ENCODE peak calls at places on chromosomes 12 and 14, in eight cellular contexts. Q is NCI-H1417, Y is AG20443, I is aorta, S is heart left ventricle, G is HFF-Myc, F is HS-27A, E is NCI-H345. H is an unnamed sample.

GRCh38 chr14:69711065-69711464 is 55.9 kb upstream of the SRSF5 start:
- DNase-seq in E (peak; percentile 45), G (no peak), Q (peak; percentile 80), S (peak; percentile 74), F (no peak), Y (no peak), I (no peak), H (no peak)

GRCh38 chr14:74671789-74672188 is 41.1 kb downstream of the AREL1 start:
- DNase-seq in F (no peak), Y (peak; percentile 70), E (no peak), I (peak; percentile 68), Q (no peak), S (no peak), G (no peak), H (peak; percentile 85)

GRCh38 chr14:92880851-92881250 is 42.1 kb upstream of the CHGA start:
- DNase-seq in G (no peak), I (no peak), E (peak; percentile 76), Q (peak; percentile 72), S (no peak), Y (peak; percentile 74), F (no peak), H (no peak)

GRCh38 chr12:11580125-11580751 is 69.2 kb upstream of the ETV6 start:
- DNase-seq in E (no peak), Y (peak; percentile 74), I (no peak), Q (no peak), S (no peak), G (peak; percentile 37), F (peak; percentile 85), H (peak; percentile 90)

GRCh38 chr14:80310950-80311349 is 99.6 kb upstream of the DIO2 start:
- DNase-seq in Q (no peak), S (no peak), I (no peak), Y (no peak), E (no peak), G (no peak), F (no peak), H (no peak)

GRCh38 chr12:124332068-124332672 is 37.3 kb downstream of the RFLNA start:
- DNase-seq in G (no peak), Q (no peak), Y (no peak), S (no peak), F (no peak), E (no peak), I (no peak), H (no peak)

GRCh38 chr14:101083564-101084435 is 180.3 kb upstream of the RTL1 start:
- DNase-seq in G (no peak), Y (peak; percentile 5), Q (no peak), E (no peak), F (no peak), S (no peak), I (peak; percentile 70), H (no peak)

GRCh38 chr12:108446766-108447165 is 68.3 kb upstream of the FICD start:
- DNase-seq in F (no peak), I (no peak), Y (no peak), E (no peak), G (no peak), S (no peak), Q (no peak), H (no peak)

GRCh38 chr14:73744874-73745529 is 30.8 kb upstream of the PNMA1 start:
- DNase-seq in F (no peak), Y (no peak), E (no peak), Q (no peak), G (no peak), S (no peak), I (no peak), H (peak; percentile 57)

GRCh38 chr14:25400607-25401206 is 350.8 kb upstream of the STXBP6 start:
- DNase-seq in S (peak; percentile 22), E (peak; percentile 71), G (peak; percentile 30), Q (peak; percentile 81), F (no peak), Y (peak; percentile 24), I (no peak), H (no peak)

GRCh38 chr12:10590976-10591375 is 22.4 kb downstream of the MAGOHB start:
- DNase-seq in Q (no peak), F (peak; percentile 14), S (no peak), Y (no peak), E (no peak), I (no peak), G (no peak), H (no peak)

GRCh38 chr12:131713349-131713748 is 2.5 kb downstream of the SFSWAP start:
- DNase-seq in Q (no peak), I (no peak), S (no peak), G (no peak), F (no peak), E (no peak), Y (no peak), H (peak; percentile 18)

GRCh38 chr12:92107094-92107493 is 38.6 kb downstream of the BTG1 start:
- DNase-seq in Y (no peak), S (no peak), E (no peak), F (no peak), G (no peak), I (no peak), Q (no peak), H (no peak)

GRCh38 chr14:95516554-95517209 is at the start of gene SYNE3:
- DNase-seq in I (peak; percentile 90), E (peak; percentile 62), Y (peak; percentile 88), F (no peak), S (peak; percentile 76), G (no peak), Q (peak; percentile 64), H (peak; percentile 95)

GRCh38 chr14:105077649-105077995 is 12.4 kb upstream of the GPR132 start:
- DNase-seq in Q (no peak), Y (no peak), F (no peak), I (no peak), E (no peak), G (no peak), S (no peak), H (peak; percentile 76)

GRCh38 chr14:71264260-71264659 is 357.0 kb downstream of the PCNX1 start:
- DNase-seq in E (no peak), F (no peak), I (no peak), Y (no peak), Q (no peak), G (no peak), S (no peak), H (no peak)

GRCh38 chr14:69582207-69582606 is 7.5 kb upstream of the CCDC177 start:
- DNase-seq in Y (no peak), I (no peak), S (no peak), G (no peak), F (no peak), Q (no peak), E (no peak), H (no peak)

GRCh38 chr14:69484444-69485113 is at the start of gene PLEKHD1:
- DNase-seq in Y (no peak), Q (peak; percentile 80), F (no peak), S (no peak), G (no peak), I (no peak), E (peak; percentile 13), H (no peak)

GRCh38 chr12:47838286-47838931 is 18.7 kb upstream of the HDAC7 start:
- DNase-seq in S (no peak), Q (peak; percentile 46), I (no peak), F (no peak), E (no peak), G (no peak), Y (peak; percentile 77), H (peak; percentile 91)

GRCh38 chr12:123949118-123949774 is 23.4 kb downstream of the CCDC92 start:
- DNase-seq in G (no peak), I (no peak), Q (no peak), F (no peak), S (no peak), Y (no peak), E (no peak), H (no peak)

GRCh38 chr12:4300870-4301269 is 20.1 kb upstream of the TIGAR start:
- DNase-seq in Y (no peak), F (no peak), Q (no peak), I (no peak), E (no peak), G (no peak), S (no peak), H (no peak)

GRCh38 chr12:12441891-12442461 is 85.1 kb downstream of the BORCS5 start:
- DNase-seq in Q (no peak), Y (no peak), F (no peak), G (no peak), S (no peak), E (no peak), I (no peak), H (no peak)

GRCh38 chr14:55579724-55580400 is at the start of gene KTN1:
- DNase-seq in S (peak; percentile 90), I (peak; percentile 94), E (peak; percentile 88), Q (peak; percentile 92), G (no peak), F (peak; percentile 50), Y (peak; percentile 95), H (peak; percentile 97)

GRCh38 chr12:82758743-82759142 is 72.0 kb downstream of the TMTC2 start:
- DNase-seq in F (no peak), I (no peak), Y (no peak), E (no peak), G (no peak), Q (peak; percentile 77), S (no peak), H (no peak)

GRCh38 chr12:131673519-131674265 is 37.2 kb upstream of the SFSWAP start:
- DNase-seq in S (no peak), Y (no peak), G (peak; percentile 17), E (no peak), Q (no peak), F (no peak), I (peak; percentile 39), H (no peak)

GRCh38 chr12:66288121-66288520 is 14.2 kb upstream of the HELB start:
- DNase-seq in I (no peak), F (no peak), Y (no peak), G (no peak), E (no peak), Q (no peak), S (no peak), H (no peak)

GRCh38 chr14:100664841-100665425 is 61.8 kb upstream of the DLK1 start:
- DNase-seq in G (no peak), Y (peak; percentile 67), I (no peak), S (no peak), F (no peak), Q (peak; percentile 26), E (no peak), H (peak; percentile 31)

GRCh38 chr14:30443368-30444007 is 115.5 kb upstream of the G2E3 start:
- DNase-seq in F (peak; percentile 23), Q (peak; percentile 93), E (peak; percentile 38), I (no peak), S (no peak), G (peak; percentile 6), Y (peak; percentile 22), H (no peak)

GRCh38 chr14:23008836-23009235 is 1.1 kb downstream of the C14orf93 start:
- DNase-seq in E (peak; percentile 3), G (peak; percentile 38), S (no peak), Q (peak; percentile 50), F (no peak), I (no peak), Y (no peak), H (no peak)

GRCh38 chr14:74570696-74571095 is 41.3 kb downstream of the LTBP2 start:
- DNase-seq in S (no peak), G (no peak), F (no peak), E (no peak), Y (no peak), I (peak; percentile 42), Q (no peak), H (no peak)

GRCh38 chr12:26153421-26154154 is 28.8 kb upstream of the BHLHE41 start:
- DNase-seq in F (peak; percentile 97), Q (no peak), G (peak; percentile 65), E (no peak), S (peak; percentile 28), Y (peak; percentile 81), I (no peak), H (peak; percentile 81)

GRCh38 chr12:105522166-105522825 is 191.8 kb downstream of the C12orf75 start:
- DNase-seq in G (no peak), Q (no peak), E (no peak), F (peak; percentile 85), Y (peak; percentile 58), I (no peak), S (no peak), H (no peak)

GRCh38 chr12:119949594-119949993 is 39.4 kb upstream of the BICDL1 start:
- DNase-seq in Q (peak; percentile 45), E (no peak), Y (no peak), F (no peak), I (no peak), G (no peak), S (no peak), H (no peak)

GRCh38 chr12:54331-54730 is 12.2 kb upstream of the IQSEC3 start:
- DNase-seq in E (no peak), Q (no peak), Y (peak; percentile 6), F (no peak), S (no peak), I (no peak), G (no peak), H (peak; percentile 14)

H was measured in osteoblast.